ENCODE peak calls at places on chromosome X, in eight cellular contexts. V, Q, F, W, R, O, N and P are unnamed samples.

GRCh38 chrX:2401201-2401589 is 99.6 kb downstream of the DHRSX start:
- DNase-seq in Q (no peak), V (no peak), R (no peak), O (peak), W (no peak), F (no peak), N (peak), P (no peak)

GRCh38 chrX:131827935-131828334 is 195.2 kb upstream of the STK26 start:
- DNase-seq in F (no peak), W (no peak), V (peak), Q (peak), O (no peak), N (peak), R (peak), P (peak)

GRCh38 chrX:154809939-154810665 is 4.8 kb upstream of the MPP1 start:
- DNase-seq in R (no peak), W (no peak), V (no peak), F (no peak), N (no peak), O (peak), Q (no peak), P (no peak)

GRCh38 chrX:133544105-133544504 is 128.8 kb upstream of the GPC4 start:
- DNase-seq in O (peak), W (no peak), Q (peak), N (no peak), V (no peak), R (no peak), F (no peak), P (peak)

GRCh38 chrX:31333181-31333831 is 261.5 kb upstream of the FTHL17 start:
- DNase-seq in O (peak), R (no peak), V (no peak), F (no peak), N (no peak), W (no peak), Q (peak), P (peak)

GRCh38 chrX:151902813-151903591 is 9.7 kb upstream of the MAGEA4 start:
- DNase-seq in N (no peak), F (no peak), V (no peak), Q (peak), W (no peak), O (peak), R (no peak), P (peak)

GRCh38 chrX:17183566-17183965 is 191.4 kb upstream of the NHS start:
- DNase-seq in Q (no peak), R (no peak), F (no peak), W (no peak), O (no peak), V (no peak), N (no peak), P (no peak)

GRCh38 chrX:115892787-115893671 is 277.5 kb upstream of the AGTR2 start:
- DNase-seq in O (no peak), W (peak), Q (peak), N (no peak), V (no peak), R (peak), F (peak), P (peak)